ENCODE peak calls at places on chromosome 16, in seven cellular contexts. I is uterus, U is lower leg skin, X is heart left ventricle, V is body of pancreas, N is transverse colon, S is upper lobe of left lung. H is an unnamed sample.

GRCh38 chr16:30335598-30336474 is 19.3 kb downstream of the CD2BP2 start:
- DNase-seq in I (no peak), U (no peak), X (no peak), V (peak), N (peak), S (no peak), H (no peak)

GRCh38 chr16:67277999-67278772 is 1.1 kb upstream of the PLEKHG4 start:
- DNase-seq in I (no peak), U (no peak), X (peak), V (peak), N (no peak), S (no peak), H (no peak)

GRCh38 chr16:87464691-87465300 is 28.0 kb downstream of the ZCCHC14 start:
- DNase-seq in I (peak), U (peak), X (peak), V (peak), N (peak), S (no peak), H (peak)

GRCh38 chr16:3513892-3514600 is 13.2 kb downstream of the CLUAP1 start:
- DNase-seq in I (no peak), U (peak), X (no peak), V (no peak), N (no peak), S (no peak), H (no peak)

GRCh38 chr16:57755061-57755684 is 19.6 kb downstream of the KATNB1 start:
- DNase-seq in I (no peak), U (no peak), X (peak), V (no peak), N (no peak), S (peak), H (no peak)

GRCh38 chr16:89764711-89765201 is 43.4 kb downstream of the ZNF276 start:
- DNase-seq in I (no peak), U (peak), X (no peak), V (peak), N (peak), S (no peak), H (peak)

GRCh38 chr16:64983983-64984382 is 137.9 kb downstream of the CDH11 start:
- DNase-seq in I (peak), U (no peak), X (peak), V (peak), N (no peak), S (no peak), H (no peak)

GRCh38 chr16:65621640-65622039 is 499.8 kb upstream of the CDH11 start:
- DNase-seq in I (no peak), U (no peak), X (no peak), V (no peak), N (no peak), S (no peak), H (no peak)

GRCh38 chr16:16992986-16993783 is 477.6 kb downstream of the XYLT1 start:
- DNase-seq in I (no peak), U (no peak), X (no peak), V (no peak), N (no peak), S (no peak), H (no peak)

GRCh38 chr16:28291651-28292626 is at the start of gene SBK1:
- DNase-seq in I (peak), U (no peak), X (peak), V (peak), N (peak), S (peak), H (peak)

GRCh38 chr16:57637424-57637823 is 9.0 kb downstream of the ADGRG1 start:
- DNase-seq in I (peak), U (no peak), X (no peak), V (no peak), N (no peak), S (no peak), H (no peak)

GRCh38 chr16:49651980-49652379 is 203.9 kb downstream of the ZNF423 start:
- DNase-seq in I (peak), U (no peak), X (no peak), V (no peak), N (no peak), S (no peak), H (no peak)

GRCh38 chr16:66662445-66663194 is 33.9 kb downstream of the CMTM4 start:
- DNase-seq in I (no peak), U (peak), X (no peak), V (no peak), N (no peak), S (no peak), H (peak)

GRCh38 chr16:12675852-12676251 is 127.8 kb downstream of the CPPED1 start:
- DNase-seq in I (no peak), U (no peak), X (no peak), V (no peak), N (no peak), S (no peak), H (no peak)

GRCh38 chr16:53031323-53031942 is 21.3 kb downstream of the CHD9NB start:
- DNase-seq in I (no peak), U (no peak), X (no peak), V (no peak), N (no peak), S (no peak), H (no peak)

GRCh38 chr16:49598386-49599170 is 225.0 kb downstream of the C16orf78 start:
- DNase-seq in I (peak), U (peak), X (no peak), V (no peak), N (no peak), S (no peak), H (no peak)

GRCh38 chr16:79943738-79944137 is 343.2 kb upstream of the MAF start:
- DNase-seq in I (no peak), U (no peak), X (no peak), V (no peak), N (no peak), S (no peak), H (no peak)

GRCh38 chr16:11232302-11232851 is 23.6 kb downstream of the SOCS1 start:
- DNase-seq in I (no peak), U (no peak), X (no peak), V (no peak), N (no peak), S (no peak), H (no peak)

GRCh38 chr16:77043076-77043475 is 147.9 kb upstream of the MON1B start:
- DNase-seq in I (no peak), U (no peak), X (no peak), V (peak), N (no peak), S (no peak), H (no peak)

GRCh38 chr16:1492923-1493745 is at the start of gene TELO2:
- DNase-seq in I (peak), U (peak), X (peak), V (peak), N (peak), S (peak), H (peak)

GRCh38 chr16:1494711-1495110 is 1.6 kb downstream of the TELO2 start:
- DNase-seq in I (no peak), U (no peak), X (peak), V (no peak), N (no peak), S (no peak), H (no peak)

GRCh38 chr16:1495281-1496262 is 2.4 kb downstream of the TELO2 start:
- DNase-seq in I (no peak), U (no peak), X (peak), V (no peak), N (no peak), S (peak), H (no peak)

GRCh38 chr16:1493746-1494094 is 560 bp downstream of the TELO2 start:
- DNase-seq in I (no peak), U (no peak), X (peak), V (no peak), N (no peak), S (no peak), H (no peak)

GRCh38 chr16:1494129-1494640 is 1.0 kb downstream of the TELO2 start:
- DNase-seq in I (no peak), U (no peak), X (peak), V (no peak), N (peak), S (peak), H (peak)
- TF ChIP-seq CTCF in I (peak), U (no peak), X (peak), V (no peak), N (peak), S (peak), H (no peak)

GRCh38 chr16:4646773-4647660 is 22.4 kb downstream of the MGRN1 start:
- DNase-seq in I (no peak), U (no peak), X (no peak), V (no peak), N (no peak), S (peak), H (no peak)
- TF ChIP-seq POLR2A in I (no peak), U (no peak), X (no peak), V (no peak), N (no peak), S (no peak), H (no peak)

GRCh38 chr16:7440886-7441400 is 108.3 kb downstream of the RBFOX1 start:
- DNase-seq in I (no peak), U (no peak), X (no peak), V (no peak), N (no peak), S (no peak), H (no peak)

GRCh38 chr16:7437135-7437534 is 104.5 kb downstream of the RBFOX1 start:
- DNase-seq in I (no peak), U (no peak), X (no peak), V (no peak), N (no peak), S (no peak), H (no peak)

GRCh38 chr16:7443108-7443507 is 110.5 kb downstream of the RBFOX1 start:
- DNase-seq in I (no peak), U (no peak), X (no peak), V (no peak), N (no peak), S (no peak), H (no peak)

GRCh38 chr16:7436306-7436705 is 103.7 kb downstream of the RBFOX1 start:
- DNase-seq in I (no peak), U (no peak), X (no peak), V (no peak), N (no peak), S (no peak), H (no peak)

GRCh38 chr16:7437843-7438242 is 105.2 kb downstream of the RBFOX1 start:
- DNase-seq in I (no peak), U (no peak), X (no peak), V (no peak), N (no peak), S (no peak), H (no peak)
- H3K4me3 ChIP-seq in I (no peak), U (no peak), X (no peak), V (no peak), N (no peak), S (no peak), H (no peak)

DNA sequence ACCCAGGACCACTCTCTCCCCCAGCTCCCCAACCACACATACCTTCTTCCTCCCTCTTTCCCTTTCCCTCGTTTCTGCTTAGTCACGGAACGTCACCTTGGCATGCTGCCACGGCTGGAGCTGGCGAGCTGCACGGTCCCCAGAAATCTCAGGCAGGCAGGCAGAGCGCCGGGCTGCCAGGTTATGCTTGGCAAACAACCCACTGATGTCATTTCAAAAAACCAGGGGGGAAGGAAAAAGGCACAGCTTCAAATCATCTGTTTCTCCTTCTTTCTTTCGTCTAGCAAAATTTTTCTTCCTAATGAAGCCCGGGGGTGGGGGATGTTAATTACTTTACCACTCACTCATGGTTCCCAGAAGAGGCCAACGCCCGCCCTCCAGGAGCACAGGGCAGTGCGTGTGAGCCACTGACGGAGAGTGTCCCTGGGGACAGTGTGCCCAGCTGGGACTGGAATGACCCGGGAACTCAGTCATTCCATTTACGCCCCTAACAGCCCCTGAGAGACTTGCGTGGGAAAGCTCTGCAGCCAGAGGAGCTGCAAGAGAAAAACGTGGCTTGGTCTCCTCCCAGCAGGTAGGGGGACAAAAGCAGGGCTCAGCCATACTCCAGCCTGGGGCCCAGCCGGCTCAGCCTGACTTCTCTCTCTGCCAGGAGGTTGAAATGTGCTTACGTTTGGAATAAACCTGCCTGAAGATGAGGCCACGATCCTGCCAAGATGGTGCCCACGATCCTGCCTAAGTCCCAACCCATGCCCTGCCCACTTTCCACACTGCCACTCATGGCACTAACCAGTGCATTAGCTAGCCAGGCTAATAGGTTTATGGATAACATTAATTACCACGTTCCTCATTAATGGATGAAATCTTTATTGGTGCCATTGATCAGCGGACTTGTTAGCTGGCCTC is 198.9 kb downstream of the ZFHX3 start:
- DNase-seq in I (peak), U (peak), X (peak), V (peak), N (peak), S (peak), H (peak)
- TF ChIP-seq CTCF in I (no peak), U (no peak), X (no peak), V (no peak), N (no peak), S (peak), H (no peak)